ENCODE peak calls at places on chromosome 9, in six cellular contexts. One of them, this sample, is unnamed.

GRCh38 chr9:98007251-98007928 is 24.2 kb downstream of the ANP32B start:
- ATAC-seq in left cardiac atrium: no peak
- ATAC-seq in CD4-positive, CD25-positive, alpha-beta regulatory T cell: peak
- ATAC-seq in natural killer cell treated with Interleukin-12 subunit alpha and Interleukin-12 subunit beta and Interleukin-15 and Interleukin-18, amount 100 ng/mL, for 72 hours: peak
- ATAC-seq in effector memory CD8-positive, alpha-beta T cell: peak
- ATAC-seq in aorta: no peak
- ATAC-seq in this sample: no peak

GRCh38 chr9:14535161-14535930 is 157.9 kb downstream of the ZDHHC21 start:
- ATAC-seq in left cardiac atrium: peak
- ATAC-seq in CD4-positive, CD25-positive, alpha-beta regulatory T cell: no peak
- ATAC-seq in natural killer cell treated with Interleukin-12 subunit alpha and Interleukin-12 subunit beta and Interleukin-15 and Interleukin-18, amount 100 ng/mL, for 72 hours: no peak
- ATAC-seq in effector memory CD8-positive, alpha-beta T cell: no peak
- ATAC-seq in aorta: no peak
- ATAC-seq in this sample: no peak

GRCh38 chr9:27440888-27441740 is 83.0 kb upstream of the IFNK start:
- ATAC-seq in left cardiac atrium: no peak
- ATAC-seq in CD4-positive, CD25-positive, alpha-beta regulatory T cell: no peak
- ATAC-seq in natural killer cell treated with Interleukin-12 subunit alpha and Interleukin-12 subunit beta and Interleukin-15 and Interleukin-18, amount 100 ng/mL, for 72 hours: no peak
- ATAC-seq in effector memory CD8-positive, alpha-beta T cell: no peak
- ATAC-seq in aorta: no peak
- ATAC-seq in this sample: no peak

GRCh38 chr9:114240216-114240615 is 82.7 kb upstream of the ORM1 start:
- ATAC-seq in left cardiac atrium: no peak
- ATAC-seq in CD4-positive, CD25-positive, alpha-beta regulatory T cell: no peak
- ATAC-seq in natural killer cell treated with Interleukin-12 subunit alpha and Interleukin-12 subunit beta and Interleukin-15 and Interleukin-18, amount 100 ng/mL, for 72 hours: no peak
- ATAC-seq in effector memory CD8-positive, alpha-beta T cell: no peak
- ATAC-seq in aorta: no peak
- ATAC-seq in this sample: no peak

GRCh38 chr9:108047264-108047663 is 557.7 kb upstream of the KLF4 start:
- ATAC-seq in left cardiac atrium: no peak
- ATAC-seq in CD4-positive, CD25-positive, alpha-beta regulatory T cell: no peak
- ATAC-seq in natural killer cell treated with Interleukin-12 subunit alpha and Interleukin-12 subunit beta and Interleukin-15 and Interleukin-18, amount 100 ng/mL, for 72 hours: no peak
- ATAC-seq in effector memory CD8-positive, alpha-beta T cell: no peak
- ATAC-seq in aorta: no peak
- ATAC-seq in this sample: peak

GRCh38 chr9:11275158-11275695 is 662.4 kb upstream of the PTPRD start:
- ATAC-seq in left cardiac atrium: no peak
- ATAC-seq in CD4-positive, CD25-positive, alpha-beta regulatory T cell: no peak
- ATAC-seq in natural killer cell treated with Interleukin-12 subunit alpha and Interleukin-12 subunit beta and Interleukin-15 and Interleukin-18, amount 100 ng/mL, for 72 hours: no peak
- ATAC-seq in effector memory CD8-positive, alpha-beta T cell: no peak
- ATAC-seq in aorta: peak
- ATAC-seq in this sample: no peak

GRCh38 chr9:86487222-86487841 is 133.1 kb upstream of the TUT7 start:
- ATAC-seq in left cardiac atrium: peak
- ATAC-seq in CD4-positive, CD25-positive, alpha-beta regulatory T cell: no peak
- ATAC-seq in natural killer cell treated with Interleukin-12 subunit alpha and Interleukin-12 subunit beta and Interleukin-15 and Interleukin-18, amount 100 ng/mL, for 72 hours: no peak
- ATAC-seq in effector memory CD8-positive, alpha-beta T cell: no peak
- ATAC-seq in aorta: peak
- ATAC-seq in this sample: peak

GRCh38 chr9:136596219-136596616 is 50.4 kb upstream of the NOTCH1 start:
- ATAC-seq in left cardiac atrium: no peak
- ATAC-seq in CD4-positive, CD25-positive, alpha-beta regulatory T cell: no peak
- ATAC-seq in natural killer cell treated with Interleukin-12 subunit alpha and Interleukin-12 subunit beta and Interleukin-15 and Interleukin-18, amount 100 ng/mL, for 72 hours: no peak
- ATAC-seq in effector memory CD8-positive, alpha-beta T cell: no peak
- ATAC-seq in aorta: no peak
- ATAC-seq in this sample: no peak

GRCh38 chr9:112774006-112774996 is 23.7 kb downstream of the SNX30 start:
- ATAC-seq in left cardiac atrium: no peak
- ATAC-seq in CD4-positive, CD25-positive, alpha-beta regulatory T cell: no peak
- ATAC-seq in natural killer cell treated with Interleukin-12 subunit alpha and Interleukin-12 subunit beta and Interleukin-15 and Interleukin-18, amount 100 ng/mL, for 72 hours: no peak
- ATAC-seq in effector memory CD8-positive, alpha-beta T cell: no peak
- ATAC-seq in aorta: no peak
- ATAC-seq in this sample: no peak

GRCh38 chr9:98010450-98010849 is 27.3 kb downstream of the ANP32B start:
- ATAC-seq in left cardiac atrium: peak
- ATAC-seq in CD4-positive, CD25-positive, alpha-beta regulatory T cell: peak
- ATAC-seq in natural killer cell treated with Interleukin-12 subunit alpha and Interleukin-12 subunit beta and Interleukin-15 and Interleukin-18, amount 100 ng/mL, for 72 hours: no peak
- ATAC-seq in effector memory CD8-positive, alpha-beta T cell: peak
- ATAC-seq in aorta: peak
- ATAC-seq in this sample: no peak

GRCh38 chr9:134463293-134463692 is 137.0 kb downstream of the RXRA start:
- ATAC-seq in left cardiac atrium: no peak
- ATAC-seq in CD4-positive, CD25-positive, alpha-beta regulatory T cell: no peak
- ATAC-seq in natural killer cell treated with Interleukin-12 subunit alpha and Interleukin-12 subunit beta and Interleukin-15 and Interleukin-18, amount 100 ng/mL, for 72 hours: no peak
- ATAC-seq in effector memory CD8-positive, alpha-beta T cell: no peak
- ATAC-seq in aorta: no peak
- ATAC-seq in this sample: no peak

GRCh38 chr9:117245225-117245624 is 169.6 kb downstream of the ASTN2 start:
- ATAC-seq in left cardiac atrium: no peak
- ATAC-seq in CD4-positive, CD25-positive, alpha-beta regulatory T cell: no peak
- ATAC-seq in natural killer cell treated with Interleukin-12 subunit alpha and Interleukin-12 subunit beta and Interleukin-15 and Interleukin-18, amount 100 ng/mL, for 72 hours: no peak
- ATAC-seq in effector memory CD8-positive, alpha-beta T cell: no peak
- ATAC-seq in aorta: no peak
- ATAC-seq in this sample: no peak

GRCh38 chr9:114516913-114517312 is 11.6 kb upstream of the WHRN start:
- ATAC-seq in left cardiac atrium: no peak
- ATAC-seq in CD4-positive, CD25-positive, alpha-beta regulatory T cell: no peak
- ATAC-seq in natural killer cell treated with Interleukin-12 subunit alpha and Interleukin-12 subunit beta and Interleukin-15 and Interleukin-18, amount 100 ng/mL, for 72 hours: peak
- ATAC-seq in effector memory CD8-positive, alpha-beta T cell: peak
- ATAC-seq in aorta: no peak
- ATAC-seq in this sample: no peak

GRCh38 chr9:21550392-21550791 is 68.3 kb upstream of the IFNE start:
- ATAC-seq in left cardiac atrium: no peak
- ATAC-seq in CD4-positive, CD25-positive, alpha-beta regulatory T cell: no peak
- ATAC-seq in natural killer cell treated with Interleukin-12 subunit alpha and Interleukin-12 subunit beta and Interleukin-15 and Interleukin-18, amount 100 ng/mL, for 72 hours: no peak
- ATAC-seq in effector memory CD8-positive, alpha-beta T cell: no peak
- ATAC-seq in aorta: no peak
- ATAC-seq in this sample: no peak

This sample was measured in SK-N-SH treated with all-trans-retinoic acid at 6 μM for 48 hours.